ENCODE peak calls at places on chromosome 6, in five cellular contexts. M is foreskin fibroblast, V is tibial artery, Y is AG09309, U is GM23338. Q is an unnamed sample.

GRCh38 chr6:67825201-67825895 is 809.7 kb upstream of the ADGRB3 start:
- DNase-seq in U (no peak), M (no peak), Y (no peak), V (no peak), Q (no peak)

GRCh38 chr6:25635886-25636317 is 16.1 kb upstream of the SCGN start:
- DNase-seq in M (no peak), Y (no peak), V (no peak), U (no peak), Q (no peak)

GRCh38 chr6:37171141-37171969 is 1.4 kb downstream of the PIM1 start:
- DNase-seq in Y (no peak), U (peak), M (peak), V (peak), Q (no peak)

GRCh38 chr6:101296184-101296583 is 97.3 kb upstream of the GRIK2 start:
- DNase-seq in V (no peak), Y (peak), U (no peak), M (peak), Q (no peak)

GRCh38 chr6:14754636-14755513 is 491.0 kb upstream of the JARID2 start:
- DNase-seq in V (no peak), Y (no peak), U (no peak), M (no peak), Q (peak)

GRCh38 chr6:39078695-39079094 is 30.1 kb downstream of the GLP1R start:
- DNase-seq in V (no peak), Y (no peak), M (no peak), U (no peak), Q (no peak)

GRCh38 chr6:1381397-1382330 is 7.7 kb upstream of the FOXF2 start:
- DNase-seq in U (peak), Y (no peak), V (no peak), M (peak), Q (peak)

GRCh38 chr6:133241901-133242760 is 974 bp downstream of the EYA4 start:
- DNase-seq in U (peak), Y (no peak), V (no peak), M (peak), Q (no peak)

GRCh38 chr6:165886169-165886568 is 223.1 kb upstream of the PDE10A start:
- DNase-seq in U (no peak), Y (no peak), M (no peak), V (no peak), Q (no peak)

GRCh38 chr6:170091639-170092579 is 199.0 kb downstream of the DLL1 start:
- DNase-seq in M (no peak), V (peak), Y (no peak), U (no peak), Q (no peak)

GRCh38 chr6:43172127-43173007 is 1.3 kb downstream of the SRF start:
- DNase-seq in V (peak), U (peak), M (peak), Y (no peak), Q (peak)

GRCh38 chr6:24802271-24803059 is 3.7 kb upstream of the ARMH2 start:
- DNase-seq in M (peak), V (no peak), U (no peak), Y (no peak), Q (no peak)

GRCh38 chr6:35073766-35074471 is 67.2 kb downstream of the TCP11 start:
- DNase-seq in M (no peak), U (no peak), V (peak), Y (no peak), Q (no peak)

GRCh38 chr6:130796313-130796905 is 30.8 kb upstream of the SMLR1 start:
- DNase-seq in Y (no peak), M (peak), U (peak), V (no peak), Q (no peak)

GRCh38 chr6:169231790-169232506 is 21.7 kb downstream of the THBS2 start:
- DNase-seq in Y (no peak), V (no peak), U (no peak), M (no peak), Q (no peak)

GRCh38 chr6:1620504-1621327 is 11.0 kb downstream of the FOXC1 start:
- DNase-seq in U (peak), Y (no peak), V (peak), M (no peak), Q (no peak)

GRCh38 chr6:156832166-156832743 is 55.1 kb downstream of the ARID1B start:
- DNase-seq in V (no peak), Y (no peak), U (no peak), M (peak), Q (no peak)

GRCh38 chr6:130936933-130937332 is 109.7 kb downstream of the SMLR1 start:
- DNase-seq in Y (no peak), V (no peak), M (no peak), U (no peak), Q (no peak)

GRCh38 chr6:20085817-20086216 is 126.5 kb downstream of the MBOAT1 start:
- DNase-seq in U (no peak), V (no peak), M (no peak), Y (no peak), Q (no peak)

GRCh38 chr6:7086488-7086887 is 21.3 kb upstream of the RREB1 start:
- DNase-seq in Y (no peak), U (no peak), V (no peak), M (peak), Q (no peak)

GRCh38 chr6:5672581-5673011 is 334.1 kb downstream of the NRN1 start:
- DNase-seq in V (peak), M (peak), Y (peak), U (peak), Q (no peak)

GRCh38 chr6:134814076-134814709 is 135.7 kb downstream of the ALDH8A1 start:
- DNase-seq in V (no peak), Y (no peak), M (peak), U (no peak), Q (no peak)

GRCh38 chr6:167968091-167968490 is 29.4 kb upstream of the KIF25 start:
- DNase-seq in V (no peak), M (no peak), Y (no peak), U (peak), Q (no peak)

GRCh38 chr6:150334790-150335783 is 33.7 kb upstream of the IYD start:
- DNase-seq in Y (peak), V (no peak), M (peak), U (peak), Q (no peak)

GRCh38 chr6:35061102-35061615 is 80.0 kb downstream of the TCP11 start:
- DNase-seq in M (no peak), Y (no peak), U (no peak), V (no peak), Q (no peak)

GRCh38 chr6:166635146-166635545 is 8.1 kb upstream of the RPS6KA2 start:
- DNase-seq in V (no peak), M (no peak), Y (no peak), U (no peak), Q (no peak)

Q was measured in effector memory CD4-positive, alpha-beta T cell.